ENCODE peak calls at places on chromosome 6, in seven cellular contexts. C, V, U, Z, S, K and E are unnamed samples.
A peak's percentile ranks its signal among the peaks of the same experiment; 100 is the strongest.

GRCh38 chr6:153027480-153027879 is 25.0 kb upstream of the MTRF1L start:
- DNase-seq in Z (no peak), V (no peak), S (no peak), K (no peak), C (no peak), U (no peak), E (no peak)

GRCh38 chr6:8589941-8590676 is 154.8 kb upstream of the SLC35B3 start:
- DNase-seq in Z (peak; percentile 17), C (no peak), K (peak; percentile 0), V (no peak), S (no peak), U (no peak), E (no peak)

GRCh38 chr6:48036316-48036715 is 74.7 kb downstream of the PTCHD4 start:
- DNase-seq in S (peak; percentile 89), U (no peak), C (peak; percentile 81), Z (peak; percentile 90), K (peak; percentile 63), V (no peak), E (no peak)

GRCh38 chr6:144820270-144820669 is 535.1 kb downstream of the UTRN start:
- DNase-seq in K (peak; percentile 41), C (no peak), Z (no peak), V (no peak), U (no peak), S (no peak), E (no peak)

GRCh38 chr6:69729870-69730449 is 66.8 kb downstream of the LMBRD1 start:
- DNase-seq in S (peak; percentile 13), U (no peak), K (peak; percentile 23), C (no peak), V (no peak), Z (peak; percentile 20), E (no peak)

GRCh38 chr6:16229710-16230109 is 8.7 kb upstream of the GMPR start:
- DNase-seq in S (no peak), V (no peak), U (no peak), C (no peak), K (no peak), Z (peak; percentile 38), E (no peak)

GRCh38 chr6:36760685-36761435 is 63.2 kb downstream of the RAB44 start:
- DNase-seq in V (no peak), U (no peak), Z (no peak), K (no peak), S (no peak), C (no peak), E (no peak)

GRCh38 chr6:169319561-169319960 is 65.9 kb upstream of the THBS2 start:
- DNase-seq in U (no peak), Z (no peak), K (no peak), C (no peak), S (peak; percentile 70), V (no peak), E (no peak)

GRCh38 chr6:28525496-28526039 is at the start of gene GPX5:
- DNase-seq in K (no peak), V (no peak), C (no peak), S (peak; percentile 15), Z (no peak), U (no peak), E (no peak)

GRCh38 chr6:99945995-99946394 is 48.0 kb downstream of the MCHR2 start:
- DNase-seq in U (peak; percentile 71), Z (no peak), C (no peak), V (no peak), S (no peak), K (no peak), E (no peak)

GRCh38 chr6:143108278-143108677 is 47.6 kb downstream of the AIG1 start:
- DNase-seq in S (peak; percentile 27), U (no peak), C (no peak), Z (peak; percentile 57), V (no peak), K (peak; percentile 16), E (no peak)

GRCh38 chr6:157725836-157726235 is 97.2 kb upstream of the SNX9 start:
- DNase-seq in K (no peak), V (no peak), C (no peak), Z (no peak), U (no peak), S (no peak), E (no peak)

GRCh38 chr6:3208775-3209113 is 18.7 kb downstream of the TUBB2B start:
- DNase-seq in V (no peak), C (no peak), Z (no peak), S (no peak), K (no peak), U (no peak), E (no peak)

GRCh38 chr6:3210024-3210610 is 17.3 kb downstream of the TUBB2B start:
- DNase-seq in U (no peak), Z (no peak), V (no peak), C (no peak), K (no peak), S (no peak), E (no peak)

GRCh38 chr6:3211681-3212080 is 15.8 kb downstream of the TUBB2B start:
- DNase-seq in Z (peak; percentile 17), V (no peak), C (no peak), U (peak; percentile 48), K (peak; percentile 57), S (no peak), E (no peak)

GRCh38 chr6:3208096-3208774 is 19.2 kb downstream of the TUBB2B start:
- DNase-seq in C (peak; percentile 94), U (no peak), Z (peak; percentile 54), K (peak; percentile 98), S (peak; percentile 95), V (no peak), E (no peak)

DNA sequence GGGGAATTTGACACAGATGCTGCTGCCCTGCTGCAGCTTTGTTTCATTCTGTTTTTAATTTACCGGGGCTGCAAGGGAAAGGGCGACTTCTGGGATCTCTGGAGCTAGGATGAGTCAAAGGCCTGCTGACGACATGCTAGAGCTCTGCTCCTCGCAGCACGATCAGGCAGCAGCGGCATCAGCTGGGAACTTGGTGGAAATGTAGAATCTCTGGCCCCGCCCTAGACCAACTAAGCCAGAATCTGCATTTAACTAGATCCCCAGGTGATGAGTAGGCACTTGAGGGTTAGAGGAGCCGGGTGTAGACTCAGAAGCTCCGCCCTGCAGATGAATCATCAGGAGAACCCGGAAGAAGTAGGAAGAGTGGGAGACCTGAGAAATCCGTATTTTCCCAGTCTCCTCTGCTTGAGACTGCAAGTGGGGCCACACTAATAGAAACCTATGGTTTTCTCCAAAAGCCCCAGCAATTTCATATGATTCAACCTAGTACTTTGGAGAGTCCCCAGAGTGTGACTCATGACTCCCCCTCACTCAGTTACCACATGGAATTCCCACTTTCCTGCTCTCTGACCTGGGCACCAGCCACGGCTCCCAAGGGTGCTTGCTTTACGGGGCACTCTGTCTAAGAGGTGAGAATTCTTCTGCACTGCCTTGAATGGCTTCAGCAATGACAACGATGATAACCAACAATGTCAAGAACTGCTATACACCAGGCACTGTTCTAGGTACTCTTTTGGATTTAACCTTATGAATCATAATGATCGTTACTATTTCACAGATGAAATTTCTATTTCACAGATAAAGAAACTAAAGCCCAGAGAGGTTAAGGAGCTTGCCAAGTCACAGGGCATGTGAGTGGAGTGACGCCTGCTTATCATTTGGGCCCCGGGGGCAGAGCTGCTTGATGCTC is 18.1 kb downstream of the TUBB2B start:
- DNase-seq in K (peak; percentile 99), Z (peak; percentile 95), V (peak; percentile 11), S (peak; percentile 98), C (peak; percentile 98), U (no peak), E (peak; percentile 6)
- H3K4me3 ChIP-seq in K (peak overlapping the region; percentile 68), Z (no peak overlapping the region), V (no peak overlapping the region), S (peak overlapping the region; percentile 31), C (no peak overlapping the region), U (no peak overlapping the region), E (no peak overlapping the region)

GRCh38 chr6:41504526-41505021 is 41.6 kb upstream of the FOXP4 start:
- DNase-seq in K (peak; percentile 16), C (no peak), V (no peak), U (no peak), S (no peak), Z (peak; percentile 69), E (no peak)
- H3K4me3 ChIP-seq in K (peak overlapping the region; percentile 63), C (no peak overlapping the region), V (no peak overlapping the region), U (no peak overlapping the region), S (no peak overlapping the region), Z (no peak overlapping the region), E (no peak overlapping the region)

GRCh38 chr6:124073820-124074587 is 270.3 kb downstream of the NKAIN2 start:
- DNase-seq in C (no peak), U (no peak), K (no peak), S (no peak), Z (no peak), V (no peak), E (no peak)
- H3K4me3 ChIP-seq in C (no peak overlapping the region), U (no peak overlapping the region), K (no peak overlapping the region), S (no peak overlapping the region), Z (no peak overlapping the region), V (no peak overlapping the region), E (no peak overlapping the region)

GRCh38 chr6:159894991-159895390 is 4.2 kb downstream of the MAS1 start:
- DNase-seq in V (no peak), S (no peak), K (no peak), Z (no peak), C (no peak), U (peak; percentile 7), E (no peak)

GRCh38 chr6:159897603-159898002 is 6.8 kb downstream of the MAS1 start:
- DNase-seq in K (no peak), V (no peak), U (no peak), C (no peak), S (no peak), Z (no peak), E (no peak)

GRCh38 chr6:159904497-159904911 is 13.7 kb downstream of the MAS1 start:
- DNase-seq in V (no peak), S (no peak), K (no peak), C (no peak), U (no peak), Z (no peak), E (no peak)

GRCh38 chr6:159898519-159898918 is 7.7 kb downstream of the MAS1 start:
- DNase-seq in Z (no peak), S (no peak), V (no peak), C (no peak), U (no peak), K (no peak), E (no peak)

GRCh38 chr6:159899994-159900745 is 9.4 kb downstream of the MAS1 start:
- DNase-seq in Z (peak; percentile 92), K (peak; percentile 81), C (peak; percentile 96), S (peak; percentile 92), V (no peak), U (no peak), E (no peak)
- H3K4me3 ChIP-seq in Z (peak overlapping the region; percentile 22), K (peak overlapping the region; percentile 48), C (no peak overlapping the region), S (no peak overlapping the region), V (no peak overlapping the region), U (no peak overlapping the region), E (no peak overlapping the region)

DNA sequence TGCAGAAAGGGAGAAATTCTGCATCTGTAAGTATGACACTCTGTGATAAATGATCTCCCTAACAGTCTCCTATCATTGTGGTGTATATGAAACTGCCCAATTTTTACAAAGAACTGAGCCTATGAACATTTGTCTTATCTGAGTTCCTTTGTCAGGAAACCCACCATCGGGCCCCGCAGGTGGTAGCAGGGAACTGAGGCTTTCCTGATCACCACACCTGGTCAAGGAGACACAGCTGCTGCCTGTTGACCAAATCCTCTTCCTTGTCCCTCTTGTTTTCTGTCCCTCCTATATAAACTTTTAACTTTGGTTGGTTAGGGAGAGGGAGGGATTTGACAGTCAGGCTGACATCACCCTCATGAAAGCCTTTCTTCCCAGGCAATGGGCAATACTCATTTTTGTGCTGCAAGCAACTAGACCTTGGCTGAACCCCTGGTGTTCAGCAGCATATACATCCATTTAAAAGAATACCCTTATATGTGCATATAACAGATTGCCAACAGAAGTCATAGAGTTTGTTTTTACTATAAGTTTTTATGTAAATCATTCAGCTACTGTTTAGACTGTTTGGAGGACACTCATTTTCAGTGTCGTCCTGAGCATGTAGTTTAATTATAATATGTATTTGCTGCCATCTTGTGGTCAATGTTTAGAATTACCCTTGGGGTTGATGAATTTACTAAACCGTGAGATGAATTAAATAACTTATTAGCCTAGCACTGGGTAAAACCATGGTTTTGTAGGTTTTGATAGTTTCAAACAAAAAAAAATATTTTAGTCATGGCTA is 17.0 kb downstream of the CRISP1 start:
- DNase-seq in U (peak; percentile 18), K (peak; percentile 70), V (peak; percentile 11), C (peak; percentile 1), Z (peak; percentile 73), S (peak; percentile 59), E (no peak)
- H3K4me3 ChIP-seq in U (no peak overlapping the region), K (no peak overlapping the region), V (no peak overlapping the region), C (no peak overlapping the region), Z (no peak overlapping the region), S (no peak overlapping the region), E (no peak overlapping the region)